ENCODE peak calls at places on chromosomes 11 and 22, in four cellular contexts. X, S, T and O are unnamed samples.

GRCh38 chr11:69102732-69103615 is 52.8 kb upstream of the SMIM38 start:
- DNase-seq in X (peak; percentile 77), S (no peak), T (no peak), O (no peak)

GRCh38 chr11:132913295-132913694 is 619.0 kb downstream of the OPCML start:
- DNase-seq in X (no peak), S (no peak), T (no peak), O (no peak)

GRCh38 chr11:45266693-45267451 is 19.3 kb downstream of the SYT13 start:
- DNase-seq in X (peak; percentile 34), S (no peak), T (no peak), O (no peak)

GRCh38 chr11:132595711-132596111 is 936.6 kb downstream of the OPCML start:
- DNase-seq in X (no peak), S (no peak), T (peak; percentile 25), O (peak; percentile 21)

GRCh38 chr22:47379037-47379436 is 616.6 kb downstream of the TBC1D22A start:
- DNase-seq in X (no peak), S (no peak), T (no peak), O (no peak)

GRCh38 chr11:120324932-120325810 is at the start of gene TLCD5:
- DNase-seq in X (peak; percentile 92), S (no peak), T (peak; percentile 68), O (peak; percentile 71)

GRCh38 chr11:3030289-3031070 is 26.7 kb downstream of the CARS1 start:
- DNase-seq in X (no peak), S (no peak), T (no peak), O (no peak)

GRCh38 chr22:49034836-49035817 is 792.5 kb downstream of the BRD1 start:
- DNase-seq in X (no peak), S (no peak), T (no peak), O (no peak)

GRCh38 chr11:69280451-69280850 is 13.5 kb upstream of the MYEOV start:
- DNase-seq in X (no peak), S (no peak), T (peak; percentile 27), O (peak; percentile 86)

GRCh38 chr22:49972163-49973017 is 11.8 kb downstream of the PIM3 start:
- DNase-seq in X (peak; percentile 18), S (no peak), T (no peak), O (no peak)

GRCh38 chr22:23023294-23023693 is 47.0 kb upstream of the GNAZ start:
- DNase-seq in X (no peak), S (no peak), T (no peak), O (no peak)

GRCh38 chr11:15541079-15541478 is 426.4 kb downstream of the INSC start:
- DNase-seq in X (no peak), S (no peak), T (no peak), O (no peak)

GRCh38 chr11:72045849-72046248 is 34.5 kb downstream of the NUMA1 start:
- DNase-seq in X (no peak), S (no peak), T (no peak), O (no peak)

GRCh38 chr11:111633756-111634362 is 31.6 kb downstream of the SIK2 start:
- DNase-seq in X (no peak), S (no peak), T (peak; percentile 35), O (peak; percentile 43)

GRCh38 chr22:45602824-45603301 is 68.8 kb upstream of the ATXN10 start:
- DNase-seq in X (peak; percentile 95), S (no peak), T (no peak), O (no peak)

GRCh38 chr11:74185695-74186094 is 14.6 kb downstream of the PPME1 start:
- DNase-seq in X (no peak), S (no peak), T (peak; percentile 83), O (peak; percentile 37)

GRCh38 chr11:129932385-129933067 is 37.1 kb upstream of the NFRKB start:
- DNase-seq in X (no peak), S (no peak), T (no peak), O (no peak)

GRCh38 chr11:67441731-67442401 is 1.4 kb downstream of the CORO1B start:
- DNase-seq in X (no peak), S (no peak), T (no peak), O (no peak)

GRCh38 chr11:119156496-119156895 is 7.6 kb downstream of the ABCG4 start:
- DNase-seq in X (no peak), S (no peak), T (no peak), O (no peak)

GRCh38 chr11:64924910-64925284 is 408 bp downstream of the PPP2R5B start:
- DNase-seq in X (no peak), S (no peak), T (no peak), O (no peak)

GRCh38 chr22:30224161-30224857 is 22.2 kb downstream of the LIF start:
- DNase-seq in X (no peak), S (no peak), T (no peak), O (peak; percentile 43)

GRCh38 chr22:21074092-21074715 is 28.5 kb downstream of the LRRC74B start:
- DNase-seq in X (no peak), S (peak; percentile 11), T (peak; percentile 83), O (peak; percentile 72)

GRCh38 chr11:93784152-93784934 is at the start of gene MED17:
- DNase-seq in X (peak; percentile 94), S (peak; percentile 60), T (peak; percentile 92), O (peak; percentile 95)
- TF ChIP-seq CTCF in X (peak; percentile 53), S (peak; percentile 38), T (peak; percentile 43), O (peak; percentile 51)

DNA sequence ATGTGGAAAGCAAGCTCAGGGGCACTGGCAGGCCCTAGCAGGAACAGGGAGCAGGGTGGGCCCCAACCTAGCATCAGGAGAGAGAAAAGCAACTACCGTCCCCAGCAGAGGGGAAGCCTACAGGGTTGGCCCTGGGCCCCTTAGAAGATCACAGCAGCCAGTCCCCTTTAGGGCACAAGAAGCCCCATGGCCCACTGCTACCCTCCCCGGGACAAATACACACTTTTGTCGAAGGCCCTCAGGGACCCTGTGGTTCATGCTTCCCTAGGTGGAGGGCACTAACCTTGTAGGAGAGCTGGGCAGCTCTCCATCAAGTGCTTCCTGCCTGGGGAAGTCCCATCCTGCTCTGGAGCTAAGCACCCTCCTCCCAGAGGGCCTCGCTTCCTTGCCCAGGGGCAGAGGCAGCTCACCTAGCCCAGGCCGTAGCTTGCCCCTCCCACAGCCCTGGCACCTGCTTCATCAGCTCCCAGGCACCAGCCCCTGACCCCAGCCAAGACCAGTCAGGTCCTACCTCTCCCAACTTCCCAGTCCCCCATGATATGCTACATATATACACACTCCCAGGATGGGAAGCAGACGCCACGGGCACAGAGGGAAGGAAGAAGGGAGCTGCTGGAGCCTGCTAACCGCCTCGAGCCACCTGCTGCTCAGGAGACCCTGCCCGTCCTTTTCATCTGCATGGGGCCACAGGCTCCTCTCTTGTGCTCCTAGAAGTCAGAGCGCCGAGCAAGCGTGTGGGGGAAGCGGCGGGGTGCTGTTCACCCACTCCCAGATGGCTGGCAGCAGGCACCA is 20.1 kb downstream of the SUN2 start:
- DNase-seq in X (no peak), S (no peak), T (no peak), O (no peak)
- H3K4me3 ChIP-seq in X (no peak overlapping the region), S (no peak overlapping the region), T (no peak overlapping the region), O (no peak overlapping the region)

DNA sequence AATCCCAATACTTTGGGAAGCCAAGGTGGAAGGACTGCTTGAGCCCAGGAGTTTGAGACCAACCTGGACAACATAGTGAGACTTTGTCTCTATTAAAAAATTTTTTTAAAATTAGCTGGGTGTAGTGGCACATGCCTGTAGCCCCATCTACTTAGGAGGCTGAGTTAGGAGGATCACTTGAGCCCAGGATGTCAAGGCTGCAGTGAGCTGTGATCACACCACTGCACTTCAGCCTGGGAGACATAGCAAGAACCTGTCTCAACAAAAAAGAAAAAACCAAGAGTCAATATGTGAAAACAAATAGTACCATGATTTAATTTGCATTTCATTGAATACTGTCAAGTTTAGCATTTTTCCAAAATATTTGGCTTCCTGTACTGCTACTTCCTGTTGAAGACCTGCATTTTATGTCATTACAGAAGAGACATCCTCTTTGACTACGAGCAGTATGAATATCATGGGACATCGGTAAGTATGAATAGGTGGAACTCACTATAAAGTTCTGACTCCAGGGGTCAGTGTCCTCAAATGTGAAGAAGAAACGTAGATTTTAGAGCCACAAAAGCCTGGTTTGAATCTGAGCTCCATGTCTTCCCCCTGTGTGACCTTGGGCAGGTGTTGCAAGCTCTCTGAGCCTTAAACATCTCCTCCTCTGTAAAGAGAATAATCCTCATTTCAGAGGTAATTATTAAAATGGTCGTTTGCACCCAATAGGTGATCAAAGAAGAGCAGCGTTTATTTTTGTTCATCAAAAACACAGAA is 16.0 kb downstream of the CDC45 start:
- DNase-seq in X (no peak), S (no peak), T (peak; percentile 50), O (no peak)
- TF ChIP-seq CTCF in X (peak; percentile 38), S (no peak), T (peak; percentile 26), O (no peak)

GRCh38 chr11:87397250-87397649 is 359.5 kb downstream of the TMEM135 start:
- DNase-seq in X (no peak), S (no peak), T (no peak), O (no peak)
- H3K4me3 ChIP-seq in X (no peak overlapping the region), S (no peak overlapping the region), T (no peak overlapping the region), O (no peak overlapping the region)

GRCh38 chr11:75425422-75425821 is 7.6 kb downstream of the KLHL35 start:
- DNase-seq in X (no peak), S (no peak), T (no peak), O (no peak)
- TF ChIP-seq CTCF in X (peak; percentile 51), S (no peak), T (peak; percentile 16), O (peak; percentile 38)

GRCh38 chr11:77054018-77054417 is 12.8 kb upstream of the CAPN5 start:
- DNase-seq in X (no peak), S (no peak), T (no peak), O (no peak)
- H3K4me3 ChIP-seq in X (no peak overlapping the region), S (no peak overlapping the region), T (no peak overlapping the region), O (no peak overlapping the region)

GRCh38 chr11:90593099-90593498 is 370.2 kb upstream of the CHORDC1 start:
- DNase-seq in X (no peak), S (no peak), T (no peak), O (no peak)
- TF ChIP-seq CTCF in X (no peak), S (no peak), T (no peak), O (no peak)

DNA sequence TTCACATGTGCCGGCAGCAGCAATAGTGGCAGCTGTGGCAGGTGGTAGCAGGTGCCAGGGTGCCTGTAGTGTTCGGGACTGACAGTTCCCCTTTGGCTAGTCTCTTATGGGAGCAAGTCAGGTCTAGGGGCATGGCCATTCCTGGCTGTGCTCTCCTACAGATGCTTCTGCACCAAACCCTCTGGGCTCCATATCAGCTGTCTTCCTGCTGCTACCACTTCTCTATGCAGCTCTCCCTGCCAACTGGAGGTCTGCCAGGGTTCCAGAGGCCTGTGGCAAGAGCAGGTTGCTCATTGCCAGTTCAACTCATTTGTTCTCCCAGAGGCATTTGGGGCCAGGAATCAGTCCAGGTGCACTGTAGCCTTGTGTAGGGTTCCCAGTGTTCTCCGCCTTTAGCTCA is 473.7 kb downstream of the JRKL start:
- DNase-seq in X (peak; percentile 66), S (no peak), T (no peak), O (no peak)
- H3K4me3 ChIP-seq in X (no peak overlapping the region), S (no peak overlapping the region), T (no peak overlapping the region), O (no peak overlapping the region)